ENCODE peak calls at places on chromosomes 11 and 22, in four cellular contexts. W is A549, X is HFFc6, L is pancreas. Q is an unnamed sample.

GRCh38 chr22:46087336-46087690 is 63.0 kb upstream of the PPARA start:
- DNase-seq in W (no peak), L (no peak), X (no peak), Q (no peak)

GRCh38 chr22:41915035-41915782 is at the start of gene SHISA8:
- DNase-seq in W (no peak), L (peak), X (no peak), Q (peak)

GRCh38 chr11:57647960-57648776 is 1.5 kb downstream of the YPEL4 start:
- DNase-seq in W (no peak), X (no peak), L (no peak), Q (no peak)

GRCh38 chr11:95065336-95065735 is 1.4 kb upstream of the SRSF8 start:
- DNase-seq in L (no peak), W (no peak), X (no peak), Q (no peak)

GRCh38 chr11:120660024-120660565 is 148.5 kb downstream of the GRIK4 start:
- DNase-seq in X (no peak), L (no peak), W (peak), Q (no peak)

GRCh38 chr11:32616903-32617302 is 33.3 kb downstream of the EIF3M start:
- DNase-seq in L (no peak), W (no peak), X (no peak), Q (no peak)

GRCh38 chr11:74877132-74877531 is 71.8 kb downstream of the XRRA1 start:
- DNase-seq in L (no peak), X (peak), W (peak), Q (no peak)

GRCh38 chr11:97367406-97368083 is 977.7 kb downstream of the JRKL start:
- DNase-seq in L (no peak), X (no peak), W (no peak), Q (no peak)

GRCh38 chr11:73230931-73231330 is 12.8 kb downstream of the P2RY2 start:
- DNase-seq in L (peak), W (no peak), X (no peak), Q (no peak)

GRCh38 chr11:60959445-60959844 is 7.5 kb upstream of the SLC15A3 start:
- DNase-seq in X (peak), W (no peak), L (no peak), Q (no peak)

GRCh38 chr11:17781626-17782025 is 47.0 kb downstream of the KCNC1 start:
- DNase-seq in W (no peak), X (no peak), L (no peak), Q (no peak)

GRCh38 chr11:66617148-66617814 is 851 bp downstream of the RBM14 start:
- DNase-seq in W (no peak), X (peak), L (no peak), Q (peak)

GRCh38 chr11:43987384-43988039 is 45.1 kb downstream of the C11orf96 start:
- DNase-seq in X (peak), W (no peak), L (peak), Q (peak)

GRCh38 chr22:39739338-39740027 is 154.1 kb downstream of the ENTHD1 start:
- DNase-seq in W (no peak), L (no peak), X (no peak), Q (no peak)

GRCh38 chr22:44698531-44699421 is 3.2 kb upstream of the PRR5 start:
- DNase-seq in W (no peak), L (no peak), X (peak), Q (no peak)

GRCh38 chr11:126821832-126822231 is 178.7 kb downstream of the KIRREL3 start:
- DNase-seq in L (no peak), W (no peak), X (no peak), Q (no peak)

GRCh38 chr22:42721045-42721434 is 370 bp upstream of the A4GALT start:
- DNase-seq in L (no peak), X (no peak), W (no peak), Q (no peak)

GRCh38 chr22:37560682-37561208 is 465 bp downstream of the CDC42EP1 start:
- DNase-seq in X (peak), W (no peak), L (peak), Q (peak)

GRCh38 chr11:296976-297665 is 2.2 kb downstream of the IFITM5 start:
- DNase-seq in L (peak), W (no peak), X (no peak), Q (no peak)

GRCh38 chr11:61832758-61833157 is 4.7 kb downstream of the FADS2 start:
- DNase-seq in W (no peak), L (no peak), X (no peak), Q (peak)

GRCh38 chr11:67558084-67558772 is 25.4 kb upstream of the GSTP1 start:
- DNase-seq in X (no peak), L (no peak), W (no peak), Q (peak)

GRCh38 chr11:132992838-132993680 is 539.2 kb downstream of the OPCML start:
- DNase-seq in L (no peak), W (no peak), X (peak), Q (no peak)

GRCh38 chr11:118012083-118012669 is 26.0 kb downstream of the IL10RA start:
- DNase-seq in X (peak), L (no peak), W (no peak), Q (no peak)

GRCh38 chr11:67178421-67178820 is 59.4 kb downstream of the KDM2A start:
- DNase-seq in W (no peak), L (no peak), X (peak), Q (no peak)

GRCh38 chr11:92390783-92391182 is 166.2 kb downstream of the FAT3 start:
- DNase-seq in L (no peak), W (no peak), X (no peak), Q (no peak)

GRCh38 chr11:73396251-73396930 is 20.2 kb downstream of the RELT start:
- DNase-seq in L (peak), X (no peak), W (no peak), Q (no peak)

GRCh38 chr11:61335355-61335710 is 2.3 kb downstream of the TKFC start:
- DNase-seq in W (no peak), X (no peak), L (no peak), Q (no peak)

GRCh38 chr11:6319001-6319878 is 1.1 kb downstream of the CAVIN3 start:
- DNase-seq in W (peak), L (peak), X (no peak), Q (peak)

GRCh38 chr11:131108780-131109179 is 192.5 kb upstream of the SNX19 start:
- DNase-seq in W (peak), L (no peak), X (peak), Q (no peak)

GRCh38 chr11:43580735-43581369 is 99.7 kb upstream of the HSD17B12 start:
- DNase-seq in L (no peak), X (no peak), W (no peak), Q (no peak)

GRCh38 chr22:37126882-37127281 is 17.4 kb upstream of the TMPRSS6 start:
- DNase-seq in L (no peak), X (no peak), W (no peak), Q (no peak)

GRCh38 chr11:42013656-42014201 is 554.3 kb upstream of the LRRC4C start:
- DNase-seq in W (no peak), L (no peak), X (no peak), Q (no peak)

GRCh38 chr11:43936081-43936480 is 6.4 kb upstream of the C11orf96 start:
- DNase-seq in X (no peak), W (no peak), L (no peak), Q (no peak)

GRCh38 chr11:2420502-2421225 is 20.1 kb downstream of the TSSC4 start:
- DNase-seq in X (peak), L (peak), W (peak), Q (peak)

GRCh38 chr22:24101966-24102365 is 79.3 kb upstream of the SUSD2 start:
- DNase-seq in X (no peak), L (peak), W (no peak), Q (peak)

GRCh38 chr11:27839226-27839913 is 139.1 kb upstream of the BDNF start:
- DNase-seq in W (peak), X (peak), L (no peak), Q (no peak)

GRCh38 chr11:59625703-59626102 is 10.1 kb upstream of the OSBP start:
- DNase-seq in L (no peak), X (no peak), W (no peak), Q (no peak)

GRCh38 chr22:40190501-40190900 is 12.8 kb downstream of the TNRC6B start:
- DNase-seq in W (no peak), X (no peak), L (no peak), Q (peak)

GRCh38 chr22:38882480-38882879 is 10.5 kb upstream of the CBX6 start:
- DNase-seq in W (no peak), X (no peak), L (peak), Q (no peak)

DNA sequence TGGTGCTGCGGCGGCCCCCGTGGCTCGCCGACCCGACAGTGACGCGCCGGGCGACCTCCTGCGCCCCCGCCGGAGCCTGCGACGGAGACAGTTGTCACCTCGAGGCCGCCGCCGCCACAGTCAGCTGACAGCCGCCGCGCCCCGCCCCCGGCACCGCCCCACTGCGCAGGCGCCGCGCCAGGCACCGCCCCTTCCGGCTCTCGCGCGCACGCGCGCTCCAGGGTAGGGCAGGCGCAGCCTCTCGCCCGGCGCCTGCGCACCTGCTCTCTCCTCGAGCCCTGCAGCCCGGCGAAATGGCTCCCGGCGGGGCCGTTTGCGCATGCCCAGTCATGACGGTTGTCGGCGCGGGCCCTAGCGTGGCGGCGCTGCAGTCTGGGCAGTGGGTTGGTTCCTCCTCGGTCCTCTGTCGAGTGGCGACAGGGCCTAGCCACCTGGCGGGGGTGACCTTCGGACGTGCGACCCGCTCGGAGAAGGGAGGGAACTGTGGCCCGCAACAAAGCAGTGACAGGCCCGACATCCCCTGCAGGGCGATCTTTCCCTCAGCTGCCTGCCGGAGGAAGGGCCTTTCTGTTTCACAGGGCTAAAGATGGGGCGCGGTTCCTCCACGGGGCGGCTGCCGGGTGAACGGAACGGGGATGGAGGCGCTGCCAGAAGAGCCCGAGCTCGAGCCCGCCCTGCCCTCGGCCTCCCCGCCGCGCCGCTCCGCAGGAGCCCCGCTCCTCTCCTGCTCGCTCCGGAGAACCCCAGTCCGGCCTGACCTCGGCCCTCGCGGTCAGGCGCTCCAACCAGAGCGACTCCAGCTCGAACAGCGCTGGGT is at the start of gene TOLLIP:
- DNase-seq in W (peak), L (peak), X (peak), Q (peak)
- TF ChIP-seq CTCF in W (peak), L (no peak), X (no peak), Q (peak)

GRCh38 chr22:19039796-19040580 is 82.2 kb downstream of the DGCR2 start:
- DNase-seq in X (no peak), L (peak), W (no peak), Q (no peak)
- TF ChIP-seq CTCF in X (no peak), L (no peak), W (no peak), Q (no peak)

GRCh38 chr11:114060402-114061052 is 1.0 kb downstream of the ZBTB16 start:
- DNase-seq in X (no peak), L (peak), W (no peak), Q (peak)

GRCh38 chr11:114058871-114059277 is 637 bp upstream of the ZBTB16 start:
- DNase-seq in X (no peak), L (peak), W (no peak), Q (no peak)

GRCh38 chr11:114061053-114062049 is 1.8 kb downstream of the ZBTB16 start:
- DNase-seq in W (no peak), L (peak), X (no peak), Q (no peak)

GRCh38 chr11:114059278-114059983 is at the start of gene ZBTB16:
- DNase-seq in W (no peak), X (no peak), L (peak), Q (peak)

DNA sequence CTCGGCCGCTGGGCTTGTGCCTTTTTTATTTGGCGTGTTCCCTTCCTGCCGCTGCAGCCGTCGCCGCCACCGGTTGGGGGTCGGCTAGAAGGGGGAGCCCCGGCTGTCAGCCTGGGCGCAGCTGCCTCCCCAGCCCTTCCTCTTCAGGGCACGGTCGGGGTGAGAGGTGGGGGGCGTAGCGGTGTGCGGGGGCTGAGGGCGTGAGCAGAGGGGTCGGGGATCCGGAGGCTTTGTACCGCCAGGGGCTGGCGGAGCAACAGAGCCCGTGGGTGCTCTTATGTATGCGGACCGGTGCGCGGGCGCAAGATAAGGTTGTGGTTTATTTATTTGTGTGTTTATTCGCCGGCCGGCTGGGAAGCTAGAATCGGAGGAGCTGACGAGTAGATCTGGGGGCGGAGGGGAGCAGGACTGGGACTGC is 482 bp downstream of the ZBTB16 start:
- DNase-seq in W (peak), X (no peak), L (peak), Q (peak)
- TF ChIP-seq CTCF in W (no peak), X (no peak), L (no peak), Q (peak)

DNA sequence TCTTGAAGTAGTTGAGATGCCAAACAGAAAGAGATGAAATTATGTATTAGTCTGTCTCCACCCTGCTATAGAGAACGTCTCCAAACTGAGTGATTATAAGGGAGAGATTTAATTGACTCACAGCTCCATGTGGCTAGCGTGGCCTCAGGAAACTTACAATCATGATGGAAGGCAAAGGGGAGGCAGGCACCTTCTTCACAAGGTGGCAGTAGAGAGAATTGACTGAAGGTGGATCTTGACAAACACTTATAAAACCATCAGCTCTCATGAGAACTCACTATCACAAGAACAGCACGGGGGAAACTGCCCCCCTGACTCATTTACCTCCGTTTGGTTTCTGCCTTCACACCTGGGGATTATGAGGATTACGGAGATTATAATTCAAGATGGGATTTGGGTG is 794.0 kb downstream of the CNTN5 start:
- DNase-seq in X (no peak), W (peak), L (no peak), Q (no peak)
- TF ChIP-seq CTCF in X (no peak), W (no peak), L (no peak), Q (no peak)

GRCh38 chr11:123103326-123103980 is 41.5 kb upstream of the HSPA8 start:
- DNase-seq in X (peak), W (peak), L (no peak), Q (peak)
- TF ChIP-seq CTCF in X (peak), W (peak), L (peak), Q (peak)

DNA sequence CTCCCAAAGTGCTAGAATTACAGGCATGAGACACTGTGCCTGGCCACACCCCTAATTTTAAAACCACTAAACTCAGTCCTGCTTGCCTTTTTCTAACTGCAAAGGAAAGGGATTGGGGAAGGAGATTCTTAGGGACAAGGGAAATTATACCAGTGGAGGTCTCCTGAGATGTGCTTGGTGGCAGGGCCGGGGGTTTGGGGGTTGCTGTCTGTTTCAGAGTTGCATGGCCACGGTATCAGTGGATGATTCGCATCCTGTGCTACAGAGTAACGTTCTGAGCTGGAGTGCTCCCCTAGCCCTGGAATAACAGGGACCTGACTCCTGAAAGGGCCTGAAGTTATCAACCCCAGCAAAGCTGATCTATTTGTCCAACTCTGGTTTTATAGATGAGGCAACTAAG is 846 bp upstream of the GPHA2 start:
- DNase-seq in L (no peak), W (no peak), X (no peak), Q (no peak)
- TF ChIP-seq CTCF in L (no peak), W (no peak), X (no peak), Q (no peak)

DNA sequence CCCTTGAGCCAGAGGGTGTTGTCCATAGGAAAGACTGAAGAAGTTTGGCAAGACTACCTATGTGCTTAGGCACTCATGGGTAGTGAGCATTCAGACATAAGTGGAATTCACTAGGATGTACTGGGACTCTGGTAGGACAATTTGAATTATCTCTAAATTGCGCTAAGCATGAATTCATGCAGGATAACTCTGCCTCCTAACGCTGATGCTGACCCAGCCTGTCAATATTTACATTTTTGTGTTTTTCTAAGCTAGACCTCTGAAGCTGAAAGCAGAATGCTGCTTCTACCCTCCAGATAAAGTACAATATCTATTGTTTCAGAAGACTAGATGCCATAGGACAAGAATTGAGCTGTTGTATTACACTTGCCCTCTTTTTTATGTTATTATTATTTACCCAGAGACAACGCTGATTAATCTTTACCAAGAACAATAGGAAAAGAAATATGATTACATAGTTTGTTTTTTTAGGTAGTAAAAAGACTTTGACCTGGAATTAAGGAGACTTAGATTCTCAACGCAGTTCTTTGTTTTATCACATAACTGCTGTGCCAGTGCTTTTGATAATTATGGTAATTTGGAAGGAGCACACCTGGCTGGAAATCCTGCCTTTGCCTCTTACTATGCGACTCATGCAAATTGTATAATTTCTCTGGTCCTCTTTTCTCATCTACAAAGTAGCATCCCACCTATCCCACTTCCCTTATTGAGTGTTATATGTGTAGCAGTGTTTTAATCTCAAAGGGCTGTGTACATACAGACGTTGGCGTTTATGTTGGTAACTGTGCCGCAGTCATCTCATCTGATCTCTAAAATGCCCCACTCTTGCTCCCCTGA is 21.2 kb upstream of the GRAMD1B start:
- DNase-seq in X (no peak), W (no peak), L (no peak), Q (no peak)
- TF ChIP-seq CTCF in X (no peak), W (no peak), L (no peak), Q (no peak)

DNA sequence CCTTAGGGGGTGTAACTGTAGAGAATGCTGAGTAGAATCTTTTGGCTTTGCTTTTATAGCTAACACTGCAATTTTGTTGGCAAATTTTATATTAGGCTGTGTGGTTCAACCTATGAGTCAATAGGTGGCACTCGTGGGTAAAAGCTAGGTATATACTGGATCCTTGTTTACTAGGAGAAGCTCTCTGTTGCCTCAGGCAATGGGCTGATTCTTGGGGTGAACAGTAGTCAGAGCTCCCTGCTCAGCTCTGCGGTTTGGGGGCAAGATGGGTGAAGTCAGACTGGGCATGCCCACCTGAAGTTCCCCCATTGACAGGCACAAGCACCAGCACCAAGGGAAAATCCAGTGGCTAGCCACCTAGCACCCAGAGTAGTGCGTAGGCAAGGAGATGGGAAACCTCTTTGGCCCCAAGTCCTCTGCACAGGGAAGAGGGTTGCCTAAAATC is 238.7 kb downstream of the FAM181B start:
- DNase-seq in X (no peak), W (peak), L (no peak), Q (no peak)
- TF ChIP-seq CTCF in X (no peak), W (no peak), L (no peak), Q (no peak)